ENCODE peak calls at places on chromosome 14, in seven cellular contexts. One of them, this sample, is unnamed.

GRCh38 chr14:83940253-83940652 is 1589.7 kb upstream of the FLRT2 start:
- DNase-seq in tibial nerve: no peak
- DNase-seq in lower lobe of right lung: no peak
- DNase-seq in left ventricle myocardium inferior: no peak
- DNase-seq in NB4: no peak
- DNase-seq in astrocyte of the spinal cord: no peak
- DNase-seq in fibroblast of pulmonary artery: peak
- DNase-seq in this sample: no peak

GRCh38 chr14:103662029-103662428 is 33.0 kb downstream of the KLC1 start:
- DNase-seq in tibial nerve: no peak
- DNase-seq in lower lobe of right lung: no peak
- DNase-seq in left ventricle myocardium inferior: no peak
- DNase-seq in NB4: no peak
- DNase-seq in astrocyte of the spinal cord: no peak
- DNase-seq in fibroblast of pulmonary artery: no peak
- DNase-seq in this sample: no peak

GRCh38 chr14:93951798-93952540 is 24.4 kb downstream of the ASB2 start:
- DNase-seq in tibial nerve: no peak
- DNase-seq in lower lobe of right lung: peak
- DNase-seq in left ventricle myocardium inferior: no peak
- DNase-seq in NB4: no peak
- DNase-seq in astrocyte of the spinal cord: peak
- DNase-seq in fibroblast of pulmonary artery: no peak
- DNase-seq in this sample: no peak

GRCh38 chr14:74595006-74595735 is 16.9 kb downstream of the LTBP2 start:
- DNase-seq in tibial nerve: no peak
- DNase-seq in lower lobe of right lung: no peak
- DNase-seq in left ventricle myocardium inferior: peak
- DNase-seq in NB4: no peak
- DNase-seq in astrocyte of the spinal cord: peak
- DNase-seq in fibroblast of pulmonary artery: peak
- DNase-seq in this sample: peak

GRCh38 chr14:100323121-100323941 is at the start of gene SLC25A47:
- DNase-seq in tibial nerve: no peak
- DNase-seq in lower lobe of right lung: no peak
- DNase-seq in left ventricle myocardium inferior: no peak
- DNase-seq in NB4: no peak
- DNase-seq in astrocyte of the spinal cord: no peak
- DNase-seq in fibroblast of pulmonary artery: no peak
- DNase-seq in this sample: no peak

GRCh38 chr14:74835607-74836250 is 40.2 kb downstream of the PROX2 start:
- DNase-seq in tibial nerve: no peak
- DNase-seq in lower lobe of right lung: no peak
- DNase-seq in left ventricle myocardium inferior: no peak
- DNase-seq in NB4: no peak
- DNase-seq in astrocyte of the spinal cord: no peak
- DNase-seq in fibroblast of pulmonary artery: no peak
- DNase-seq in this sample: no peak

GRCh38 chr14:102507891-102508312 is 1.7 kb downstream of the ANKRD9 start:
- DNase-seq in tibial nerve: no peak
- DNase-seq in lower lobe of right lung: no peak
- DNase-seq in left ventricle myocardium inferior: no peak
- DNase-seq in NB4: no peak
- DNase-seq in astrocyte of the spinal cord: no peak
- DNase-seq in fibroblast of pulmonary artery: no peak
- DNase-seq in this sample: no peak

GRCh38 chr14:25049559-25050493 is at the start of gene STXBP6:
- DNase-seq in tibial nerve: peak
- DNase-seq in lower lobe of right lung: peak
- DNase-seq in left ventricle myocardium inferior: peak
- DNase-seq in NB4: peak
- DNase-seq in astrocyte of the spinal cord: peak
- DNase-seq in fibroblast of pulmonary artery: peak
- DNase-seq in this sample: peak

GRCh38 chr14:23539209-23539866 is 12.2 kb downstream of the ZFHX2 start:
- DNase-seq in tibial nerve: no peak
- DNase-seq in lower lobe of right lung: no peak
- DNase-seq in left ventricle myocardium inferior: no peak
- DNase-seq in NB4: peak
- DNase-seq in astrocyte of the spinal cord: peak
- DNase-seq in fibroblast of pulmonary artery: peak
- DNase-seq in this sample: peak

GRCh38 chr14:74207943-74208342 is 31.3 kb upstream of the VSX2 start:
- DNase-seq in tibial nerve: no peak
- DNase-seq in lower lobe of right lung: no peak
- DNase-seq in left ventricle myocardium inferior: no peak
- DNase-seq in NB4: peak
- DNase-seq in astrocyte of the spinal cord: no peak
- DNase-seq in fibroblast of pulmonary artery: peak
- DNase-seq in this sample: no peak

GRCh38 chr14:95523818-95524448 is 7.5 kb upstream of the SYNE3 start:
- DNase-seq in tibial nerve: no peak
- DNase-seq in lower lobe of right lung: peak
- DNase-seq in left ventricle myocardium inferior: no peak
- DNase-seq in NB4: peak
- DNase-seq in astrocyte of the spinal cord: peak
- DNase-seq in fibroblast of pulmonary artery: peak
- DNase-seq in this sample: peak
- H3K4me3 ChIP-seq in tibial nerve: no peak
- H3K4me3 ChIP-seq in lower lobe of right lung: peak
- H3K4me3 ChIP-seq in left ventricle myocardium inferior: peak
- H3K4me3 ChIP-seq in NB4: peak
- H3K4me3 ChIP-seq in astrocyte of the spinal cord: peak
- H3K4me3 ChIP-seq in fibroblast of pulmonary artery: no peak
- H3K4me3 ChIP-seq in this sample: peak

GRCh38 chr14:91861091-91861490 is 6.2 kb downstream of the TC2N start:
- DNase-seq in tibial nerve: no peak
- DNase-seq in lower lobe of right lung: no peak
- DNase-seq in left ventricle myocardium inferior: no peak
- DNase-seq in NB4: no peak
- DNase-seq in astrocyte of the spinal cord: no peak
- DNase-seq in fibroblast of pulmonary artery: no peak
- DNase-seq in this sample: no peak
- TF ChIP-seq CTCF in tibial nerve: no peak
- TF ChIP-seq CTCF in lower lobe of right lung: no peak
- TF ChIP-seq CTCF in left ventricle myocardium inferior: no peak
- TF ChIP-seq CTCF in NB4: no peak
- TF ChIP-seq CTCF in astrocyte of the spinal cord: no peak
- TF ChIP-seq CTCF in fibroblast of pulmonary artery: no peak
- TF ChIP-seq CTCF in this sample: no peak

DNA sequence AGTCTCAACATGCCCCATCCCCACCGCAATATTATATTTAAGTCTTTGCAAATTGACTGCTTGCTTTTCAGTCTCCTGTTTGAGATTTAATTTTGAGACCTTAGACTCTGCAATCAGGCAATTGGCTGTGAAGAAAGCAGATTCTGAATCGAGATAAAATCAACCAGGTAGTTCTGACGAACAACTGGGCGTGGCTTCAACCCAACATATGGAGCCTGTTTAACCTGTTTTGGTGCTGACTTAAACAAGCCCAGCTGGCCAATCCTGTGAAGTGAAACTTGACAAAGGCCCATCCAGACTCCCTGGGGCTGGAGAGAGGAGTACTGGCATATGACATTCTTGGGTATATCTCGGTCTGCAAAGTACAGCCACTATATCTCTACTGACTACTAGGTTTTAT is 9.8 kb upstream of the CIPC start:
- DNase-seq in tibial nerve: no peak
- DNase-seq in lower lobe of right lung: peak
- DNase-seq in left ventricle myocardium inferior: no peak
- DNase-seq in NB4: no peak
- DNase-seq in astrocyte of the spinal cord: no peak
- DNase-seq in fibroblast of pulmonary artery: no peak
- DNase-seq in this sample: no peak
- H3K4me3 ChIP-seq in tibial nerve: no peak
- H3K4me3 ChIP-seq in lower lobe of right lung: no peak
- H3K4me3 ChIP-seq in left ventricle myocardium inferior: no peak
- H3K4me3 ChIP-seq in NB4: no peak
- H3K4me3 ChIP-seq in astrocyte of the spinal cord: no peak
- H3K4me3 ChIP-seq in fibroblast of pulmonary artery: no peak
- H3K4me3 ChIP-seq in this sample: no peak

DNA sequence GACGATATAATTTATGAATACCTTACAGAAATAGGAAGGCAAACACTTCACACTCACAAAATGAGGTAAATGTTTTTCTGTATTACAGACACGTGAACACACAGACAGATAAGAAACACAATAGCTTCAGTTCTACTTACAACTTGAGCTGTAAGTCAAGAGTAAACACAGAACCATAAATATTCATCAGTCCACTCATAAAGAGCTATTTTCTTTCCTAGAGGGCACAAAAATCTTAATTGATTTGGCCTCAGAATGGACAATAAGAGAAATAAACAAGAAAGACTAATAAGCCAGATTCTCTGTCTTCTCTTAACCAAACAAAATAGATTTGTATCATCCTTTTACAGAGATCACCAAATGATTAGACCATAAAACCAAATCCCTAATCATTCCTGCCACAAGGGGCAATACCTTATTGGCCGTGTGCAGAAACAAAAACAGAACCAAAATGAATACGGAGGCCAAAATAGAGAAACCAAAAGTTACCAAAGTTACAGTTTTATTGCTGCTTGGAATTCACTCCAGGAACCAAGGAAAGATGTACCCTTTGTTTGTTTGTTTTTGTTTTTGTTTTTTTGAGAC is 38.1 kb upstream of the GARIN2 start:
- DNase-seq in tibial nerve: no peak
- DNase-seq in lower lobe of right lung: no peak
- DNase-seq in left ventricle myocardium inferior: no peak
- DNase-seq in NB4: no peak
- DNase-seq in astrocyte of the spinal cord: no peak
- DNase-seq in fibroblast of pulmonary artery: no peak
- DNase-seq in this sample: peak
- TF ChIP-seq CTCF in tibial nerve: no peak
- TF ChIP-seq CTCF in lower lobe of right lung: no peak
- TF ChIP-seq CTCF in left ventricle myocardium inferior: peak
- TF ChIP-seq CTCF in NB4: no peak
- TF ChIP-seq CTCF in astrocyte of the spinal cord: peak
- TF ChIP-seq CTCF in fibroblast of pulmonary artery: peak
- TF ChIP-seq CTCF in this sample: peak

GRCh38 chr14:65168840-65169239 is 66.5 kb upstream of the MAX start:
- DNase-seq in tibial nerve: no peak
- DNase-seq in lower lobe of right lung: no peak
- DNase-seq in left ventricle myocardium inferior: no peak
- DNase-seq in NB4: peak
- DNase-seq in astrocyte of the spinal cord: no peak
- DNase-seq in fibroblast of pulmonary artery: peak
- DNase-seq in this sample: peak

GRCh38 chr14:65167072-65167645 is 64.8 kb upstream of the MAX start:
- DNase-seq in tibial nerve: no peak
- DNase-seq in lower lobe of right lung: no peak
- DNase-seq in left ventricle myocardium inferior: no peak
- DNase-seq in NB4: peak
- DNase-seq in astrocyte of the spinal cord: no peak
- DNase-seq in fibroblast of pulmonary artery: no peak
- DNase-seq in this sample: no peak

GRCh38 chr14:65170768-65171251 is 68.5 kb upstream of the MAX start:
- DNase-seq in tibial nerve: no peak
- DNase-seq in lower lobe of right lung: no peak
- DNase-seq in left ventricle myocardium inferior: no peak
- DNase-seq in NB4: peak
- DNase-seq in astrocyte of the spinal cord: peak
- DNase-seq in fibroblast of pulmonary artery: peak
- DNase-seq in this sample: peak

GRCh38 chr14:65170318-65170717 is 68.0 kb upstream of the MAX start:
- DNase-seq in tibial nerve: no peak
- DNase-seq in lower lobe of right lung: no peak
- DNase-seq in left ventricle myocardium inferior: no peak
- DNase-seq in NB4: no peak
- DNase-seq in astrocyte of the spinal cord: no peak
- DNase-seq in fibroblast of pulmonary artery: no peak
- DNase-seq in this sample: no peak

DNA sequence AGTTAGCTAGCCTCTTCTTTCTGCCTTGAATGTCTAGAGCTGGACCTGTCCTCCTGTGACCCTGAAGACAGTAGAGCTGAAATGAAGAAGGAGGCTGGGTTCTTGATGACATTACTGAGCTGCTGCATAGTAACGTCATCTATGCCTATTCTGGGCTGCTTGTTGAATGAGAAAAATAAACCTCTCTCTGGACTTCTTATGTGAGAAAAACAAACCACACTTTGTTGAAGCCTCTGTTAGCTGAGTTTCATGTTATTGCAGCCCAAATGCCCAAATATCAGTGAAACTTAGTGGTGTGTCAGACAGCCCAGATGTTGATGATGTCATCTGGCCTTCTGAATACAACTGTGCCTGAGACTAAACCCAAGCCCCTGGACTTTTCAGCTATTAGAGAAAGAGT is 67.0 kb upstream of the MAX start:
- DNase-seq in tibial nerve: no peak
- DNase-seq in lower lobe of right lung: no peak
- DNase-seq in left ventricle myocardium inferior: no peak
- DNase-seq in NB4: no peak
- DNase-seq in astrocyte of the spinal cord: peak
- DNase-seq in fibroblast of pulmonary artery: peak
- DNase-seq in this sample: peak
- H3K4me3 ChIP-seq in tibial nerve: no peak
- H3K4me3 ChIP-seq in lower lobe of right lung: no peak
- H3K4me3 ChIP-seq in left ventricle myocardium inferior: no peak
- H3K4me3 ChIP-seq in NB4: no peak
- H3K4me3 ChIP-seq in astrocyte of the spinal cord: no peak
- H3K4me3 ChIP-seq in fibroblast of pulmonary artery: no peak
- H3K4me3 ChIP-seq in this sample: no peak